ENCODE peak calls at places on chromosomes 3 and 15, in five cellular contexts. D is EH, U is anterior cingulate cortex, M is Calu3, B is KG1. J is an unnamed sample.

GRCh38 chr3:138440596-138440995 is 6.2 kb downstream of the ESYT3 start:
- DNase-seq in D (peak; percentile 71), U (no peak), B (no peak), M (no peak), J (no peak)

GRCh38 chr15:39320355-39320754 is 260.5 kb upstream of the THBS1 start:
- DNase-seq in D (no peak), M (no peak), U (no peak), B (no peak), J (no peak)

GRCh38 chr15:70569139-70569717 is 194.1 kb downstream of the UACA start:
- DNase-seq in U (no peak), M (peak; percentile 61), B (no peak), D (peak; percentile 92), J (peak; percentile 60)

GRCh38 chr3:49803464-49804140 is 541 bp downstream of the INKA1 start:
- DNase-seq in D (no peak), B (peak; percentile 57), M (no peak), U (no peak), J (no peak)

GRCh38 chr3:36957072-36957471 is 12.2 kb upstream of the TRANK1 start:
- DNase-seq in M (no peak), B (no peak), U (no peak), D (no peak), J (no peak)

GRCh38 chr3:106699093-106699492 is 678.1 kb upstream of the CCDC54 start:
- DNase-seq in B (no peak), U (no peak), D (no peak), M (no peak), J (no peak)

GRCh38 chr15:37087050-37087691 is 13.2 kb downstream of the MEIS2 start:
- DNase-seq in U (no peak), D (no peak), B (no peak), M (no peak), J (no peak)

GRCh38 chr3:29279830-29280229 is 1.0 kb upstream of the RBMS3 start:
- DNase-seq in M (no peak), B (no peak), U (no peak), D (peak; percentile 2), J (no peak)

GRCh38 chr15:48385031-48385430 is 53.8 kb downstream of the DUT start:
- DNase-seq in M (no peak), D (peak; percentile 76), U (no peak), B (no peak), J (no peak)